ENCODE peak calls at places on chromosomes 7 and 10, in ten cellular contexts. G, W, R, E, Y, Q, T, S, F and K are unnamed samples.

GRCh38 chr7:37007319-37007718 is 283.0 kb upstream of the AOAH start:
- DNase-seq in Y (no peak), E (no peak), F (no peak), S (no peak), W (no peak), T (no peak), R (no peak), Q (no peak), G (no peak), K (no peak)

GRCh38 chr7:132097550-132098134 is 478.6 kb downstream of the PLXNA4 start:
- DNase-seq in Q (no peak), S (no peak), G (no peak), Y (no peak), F (no peak), E (no peak), T (no peak), W (no peak), R (no peak), K (no peak)

GRCh38 chr7:112204776-112205347 is 1.3 kb downstream of the DOCK4 start:
- DNase-seq in T (peak; percentile 38), F (peak; percentile 31), Y (peak; percentile 34), W (no peak), R (no peak), Q (no peak), S (no peak), G (no peak), E (no peak), K (no peak)

GRCh38 chr7:27178366-27178765 is 4.2 kb upstream of the HOXA10 start:
- DNase-seq in G (no peak), S (no peak), E (no peak), W (no peak), R (no peak), Q (no peak), Y (no peak), T (no peak), F (no peak), K (no peak)

GRCh38 chr7:150357277-150357676 is 11.3 kb upstream of the REPIN1 start:
- DNase-seq in Y (no peak), W (no peak), E (no peak), F (no peak), R (peak; percentile 77), T (peak; percentile 86), G (no peak), S (no peak), Q (no peak), K (no peak)

GRCh38 chr10:1155791-1156615 is 99.8 kb downstream of the WDR37 start:
- DNase-seq in Y (no peak), G (no peak), E (no peak), T (no peak), Q (no peak), W (no peak), R (no peak), S (no peak), F (no peak), K (no peak)

GRCh38 chr10:110708776-110709443 is 64.8 kb downstream of the RBM20 start:
- DNase-seq in F (no peak), Q (no peak), R (no peak), S (no peak), W (no peak), E (no peak), Y (no peak), G (peak; percentile 42), T (no peak), K (no peak)

GRCh38 chr10:48896756-48897437 is 42.7 kb downstream of the LRRC18 start:
- DNase-seq in W (peak; percentile 81), T (no peak), E (no peak), G (no peak), R (no peak), F (no peak), S (no peak), Q (no peak), Y (peak; percentile 26), K (no peak)

GRCh38 chr10:17229967-17230682 is 2.1 kb downstream of the VIM start:
- DNase-seq in E (peak; percentile 91), Q (no peak), Y (peak; percentile 70), W (peak; percentile 96), S (peak; percentile 58), R (peak; percentile 91), F (peak; percentile 84), G (peak; percentile 84), T (peak; percentile 70), K (peak; percentile 84)

GRCh38 chr10:21160116-21160515 is 263.0 kb upstream of the NEBL start:
- DNase-seq in Y (peak; percentile 61), W (no peak), S (no peak), E (no peak), G (no peak), R (no peak), T (no peak), F (no peak), Q (no peak), K (no peak)

DNA sequence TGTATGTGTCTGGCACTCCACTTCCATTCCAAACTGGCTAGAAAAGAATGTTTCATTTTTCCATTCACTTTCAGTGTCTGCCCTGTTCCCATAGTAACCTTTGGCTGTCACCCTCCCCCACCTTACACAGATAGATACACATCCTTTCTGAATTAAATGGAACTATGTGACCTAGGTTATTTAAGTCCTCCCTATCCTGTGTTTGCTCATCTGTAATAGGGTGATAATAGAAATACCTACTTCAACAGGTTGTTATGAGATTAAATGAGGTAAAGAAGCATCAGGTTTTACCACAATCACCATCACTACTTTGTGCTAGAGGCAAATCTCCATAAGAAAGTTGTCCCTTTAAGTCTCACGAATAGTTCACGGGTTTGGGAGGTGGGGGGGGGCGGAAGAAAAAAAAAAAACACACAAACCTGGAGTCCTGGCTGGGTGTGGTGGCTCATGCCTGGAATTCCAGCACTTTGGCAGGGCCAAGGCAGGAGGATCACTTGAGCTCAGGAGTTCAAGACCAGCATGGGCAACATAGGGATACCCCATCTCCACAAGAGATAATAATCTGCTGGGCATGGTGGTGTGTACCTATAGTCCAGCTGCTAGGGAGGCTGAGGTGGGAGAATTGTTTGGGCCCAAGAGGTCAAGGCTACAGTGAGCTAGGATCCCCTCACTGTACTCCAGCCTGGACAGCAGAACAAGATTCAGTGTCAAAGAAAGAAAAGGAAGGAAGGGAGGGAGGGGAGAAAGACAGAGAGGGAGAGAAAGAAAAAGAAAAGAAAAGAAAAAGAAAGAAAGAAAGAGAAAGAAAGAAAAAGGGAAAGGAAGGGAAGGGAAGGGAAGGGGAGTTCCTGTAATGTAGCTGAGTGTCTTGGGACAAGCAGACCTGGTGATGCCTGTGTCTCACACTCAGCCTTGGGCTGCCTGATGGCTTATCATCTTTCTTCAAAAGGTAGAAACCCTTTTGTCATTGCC is 231.3 kb downstream of the CREB5 start:
- DNase-seq in F (no peak), S (no peak), T (no peak), Y (no peak), Q (no peak), W (no peak), E (no peak), R (no peak), G (no peak), K (no peak)
- H3K27ac ChIP-seq in F (no peak overlapping the region), S (no peak overlapping the region), T (no peak overlapping the region), Y (no peak overlapping the region), Q (no peak overlapping the region), W (no peak overlapping the region), E (no peak overlapping the region), R (no peak overlapping the region), G (no peak overlapping the region), K (no peak overlapping the region)

GRCh38 chr7:46145412-46145811 is 224.3 kb upstream of the IGFBP3 start:
- DNase-seq in T (peak; percentile 82), S (no peak), Y (peak; percentile 77), R (no peak), Q (no peak), W (no peak), E (peak; percentile 93), G (no peak), F (peak; percentile 83), K (peak; percentile 98)

GRCh38 chr7:46146454-46147255 is 225.6 kb upstream of the IGFBP3 start:
- DNase-seq in W (no peak), R (no peak), E (peak; percentile 61), S (no peak), Y (peak; percentile 67), G (peak; percentile 27), Q (no peak), T (peak; percentile 50), F (peak; percentile 33), K (peak; percentile 60)

GRCh38 chr7:46139079-46139478 is 218.0 kb upstream of the IGFBP3 start:
- DNase-seq in W (no peak), E (peak; percentile 72), T (peak; percentile 48), R (no peak), Y (peak; percentile 81), Q (no peak), G (no peak), S (no peak), F (peak; percentile 20), K (no peak)

GRCh38 chr7:46147871-46148270 is 226.8 kb upstream of the IGFBP3 start:
- DNase-seq in F (no peak), Y (no peak), R (no peak), W (no peak), T (no peak), S (no peak), E (no peak), Q (no peak), G (no peak), K (no peak)

GRCh38 chr7:46143949-46144917 is 223.2 kb upstream of the IGFBP3 start:
- DNase-seq in G (no peak), E (no peak), T (no peak), F (no peak), S (no peak), R (no peak), Y (no peak), Q (no peak), W (no peak), K (no peak)
- H3K27ac ChIP-seq in G (no peak overlapping the region), E (peak overlapping the region; percentile 92), T (peak overlapping the region; percentile 90), F (no peak overlapping the region), S (no peak overlapping the region), R (no peak overlapping the region), Y (no peak overlapping the region), Q (no peak overlapping the region), W (no peak overlapping the region), K (peak overlapping the region; percentile 77)

DNA sequence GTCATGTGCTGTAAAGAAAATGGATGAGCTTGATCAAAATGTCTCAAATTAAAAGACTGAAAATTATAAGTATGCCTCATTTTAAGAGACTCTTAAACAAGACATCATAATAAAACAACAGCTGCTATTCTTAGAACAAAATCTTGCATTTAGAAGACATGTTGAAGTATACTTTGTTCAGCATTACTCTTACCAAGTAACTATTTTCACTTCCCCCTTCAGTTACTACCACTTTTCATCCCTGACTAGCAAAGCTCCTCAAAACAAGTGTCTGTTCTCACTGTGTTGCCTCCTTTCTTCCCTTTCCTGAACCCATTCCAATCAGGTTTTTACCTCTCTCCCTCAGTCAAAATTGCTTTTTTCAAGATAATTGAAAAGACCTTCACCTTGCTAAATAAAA is 31.6 kb downstream of the ELAPOR2 start:
- DNase-seq in T (no peak), R (no peak), F (no peak), Y (no peak), Q (no peak), E (no peak), W (no peak), G (no peak), S (no peak), K (no peak)
- H3K27ac ChIP-seq in T (no peak overlapping the region), R (no peak overlapping the region), F (no peak overlapping the region), Y (no peak overlapping the region), Q (no peak overlapping the region), E (no peak overlapping the region), W (no peak overlapping the region), G (no peak overlapping the region), S (no peak overlapping the region), K (no peak overlapping the region)

DNA sequence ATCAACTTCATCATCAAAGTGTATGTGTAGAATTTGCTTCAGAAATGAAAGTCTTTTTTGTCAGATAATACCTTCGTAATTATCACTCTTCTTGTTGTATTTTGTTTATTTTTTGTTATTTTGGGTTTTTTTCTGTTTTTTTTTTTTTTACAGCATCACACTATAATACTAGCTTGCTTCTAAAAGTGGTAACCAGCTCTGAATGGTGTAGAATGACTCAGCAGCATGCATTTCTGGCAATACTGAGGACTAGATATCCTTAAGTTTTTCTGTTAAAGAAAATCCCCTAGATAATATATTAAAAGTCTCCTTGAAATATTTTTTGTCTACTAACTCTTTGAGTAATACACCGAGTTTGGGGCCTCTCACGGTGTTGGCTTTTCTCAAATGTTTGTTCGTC is 109.1 kb downstream of the LMBR1 start:
- DNase-seq in R (no peak), T (no peak), F (no peak), E (no peak), Q (no peak), S (no peak), W (no peak), Y (no peak), G (no peak), K (peak; percentile 1)
- H3K27ac ChIP-seq in R (no peak overlapping the region), T (no peak overlapping the region), F (no peak overlapping the region), E (peak overlapping the region; percentile 39), Q (no peak overlapping the region), S (no peak overlapping the region), W (no peak overlapping the region), Y (no peak overlapping the region), G (no peak overlapping the region), K (peak overlapping the region; percentile 57)